ENCODE peak calls at places on chromosome 12, in five cellular contexts. Y, J, L, K and R are unnamed samples.

GRCh38 chr12:98745578-98746391 is 100.7 kb downstream of the APAF1 start:
- DNase-seq in L (no peak), Y (no peak), K (no peak), J (no peak), R (peak)

GRCh38 chr12:685388-685787 is 22.1 kb upstream of the NINJ2 start:
- DNase-seq in K (peak), Y (no peak), L (no peak), J (no peak), R (no peak)

GRCh38 chr12:103680591-103681065 is 93.6 kb downstream of the STAB2 start:
- DNase-seq in J (no peak), Y (no peak), L (no peak), K (no peak), R (no peak)

GRCh38 chr12:65756956-65757511 is 67.2 kb upstream of the HMGA2 start:
- DNase-seq in J (no peak), Y (no peak), K (no peak), L (no peak), R (no peak)

GRCh38 chr12:117010693-117011451 is 88.3 kb downstream of the TESC start:
- DNase-seq in J (no peak), L (no peak), K (no peak), Y (no peak), R (no peak)

GRCh38 chr12:113237748-113238147 is 16.5 kb downstream of the TPCN1 start:
- DNase-seq in L (no peak), J (no peak), Y (no peak), K (no peak), R (no peak)

GRCh38 chr12:69610729-69611128 is at the start of gene LRRC10:
- DNase-seq in J (no peak), L (no peak), Y (no peak), K (no peak), R (no peak)

GRCh38 chr12:89556976-89557375 is 31.1 kb upstream of the POC1B start:
- DNase-seq in J (no peak), K (no peak), L (no peak), Y (no peak), R (no peak)

GRCh38 chr12:29545102-29545467 is 47.6 kb upstream of the OVCH1 start:
- DNase-seq in Y (no peak), J (no peak), L (no peak), K (no peak), R (no peak)

GRCh38 chr12:124098101-124098757 is 125.2 kb downstream of the ZNF664 start:
- DNase-seq in K (no peak), L (no peak), J (no peak), Y (no peak), R (no peak)

GRCh38 chr12:39003541-39004160 is 98.3 kb upstream of the CPNE8 start:
- DNase-seq in K (no peak), J (no peak), L (no peak), Y (peak), R (no peak)

GRCh38 chr12:104715562-104716182 is 242.4 kb downstream of the SLC41A2 start:
- DNase-seq in J (no peak), L (no peak), Y (no peak), K (no peak), R (no peak)

GRCh38 chr12:130849561-130850417 is 10.7 kb upstream of the STX2 start:
- DNase-seq in K (no peak), Y (peak), J (no peak), L (no peak), R (no peak)

GRCh38 chr12:104439137-104439536 is 17.6 kb upstream of the CHST11 start:
- DNase-seq in Y (no peak), K (no peak), J (no peak), L (no peak), R (no peak)

GRCh38 chr12:112524676-112525425 is 106.1 kb downstream of the PTPN11 start:
- DNase-seq in Y (no peak), L (no peak), J (peak), K (no peak), R (no peak)

GRCh38 chr12:128140551-128140950 is 126.4 kb upstream of the TMEM132C start:
- DNase-seq in L (no peak), K (no peak), J (no peak), Y (no peak), R (no peak)

GRCh38 chr12:13229504-13229903 is 33.0 kb downstream of the EMP1 start:
- DNase-seq in L (no peak), J (no peak), Y (no peak), K (no peak), R (peak)

GRCh38 chr12:26768611-26769603 is 64.1 kb downstream of the ITPR2 start:
- DNase-seq in Y (no peak), J (no peak), L (no peak), K (no peak), R (no peak)

GRCh38 chr12:9848899-9849298 is 20.3 kb downstream of the CLEC2B start:
- DNase-seq in K (no peak), L (no peak), Y (no peak), J (no peak), R (no peak)

GRCh38 chr12:6279631-6280030 is 30.9 kb upstream of the PLEKHG6 start:
- DNase-seq in Y (no peak), L (no peak), J (no peak), K (no peak), R (no peak)

GRCh38 chr12:68425998-68426397 is 93.8 kb upstream of the MDM1 start:
- DNase-seq in Y (no peak), L (no peak), K (no peak), J (no peak), R (no peak)

GRCh38 chr12:105713901-105714300 is 383.4 kb downstream of the C12orf75 start:
- DNase-seq in J (no peak), L (no peak), Y (no peak), K (no peak), R (no peak)

GRCh38 chr12:32201996-32202395 is 95.3 kb downstream of the BICD1 start:
- DNase-seq in J (no peak), K (no peak), Y (no peak), L (no peak), R (no peak)

GRCh38 chr12:6869049-6870021 is 2.0 kb downstream of the TPI1 start:
- DNase-seq in J (peak), L (peak), K (peak), Y (peak), R (peak)